ENCODE peak calls at places on chromosomes 16 and 17, in nine cellular contexts. E is heart right ventricle, T is bronchial epithelial cell, Q is HFFc6, M is WERI-Rb-1, N is epithelial cell of esophagus, P is dorsolateral prefrontal cortex, Z is H9, R is choroid plexus epithelial cell. D is an unnamed sample.

GRCh38 chr16:10859020-10859419 is 18.0 kb upstream of the CIITA start:
- DNase-seq in E (no peak), T (no peak), Q (no peak), M (no peak), N (no peak), P (no peak), Z (no peak), R (no peak), D (no peak)

GRCh38 chr17:2137342-2138098 is 82.6 kb downstream of the HIC1 start:
- DNase-seq in E (no peak), T (peak), Q (peak), M (no peak), N (peak), P (no peak), Z (peak), R (peak), D (peak)

GRCh38 chr16:79261461-79261860 is 339.1 kb downstream of the MAF start:
- DNase-seq in E (peak), T (no peak), Q (no peak), M (peak), N (no peak), P (peak), Z (peak), R (no peak), D (no peak)

GRCh38 chr16:17555176-17555575 is 84.4 kb upstream of the XYLT1 start:
- DNase-seq in E (no peak), T (no peak), Q (peak), M (no peak), N (no peak), P (no peak), Z (no peak), R (peak), D (no peak)

GRCh38 chr16:4613636-4614570 is 785 bp downstream of the UBALD1 start:
- DNase-seq in E (no peak), T (no peak), Q (no peak), M (no peak), N (peak), P (no peak), Z (peak), R (peak), D (peak)

GRCh38 chr17:66952031-66952524 is 12.4 kb upstream of the CACNG4 start:
- DNase-seq in E (no peak), T (peak), Q (peak), M (no peak), N (peak), P (no peak), Z (peak), R (peak), D (no peak)

GRCh38 chr16:79411805-79412204 is 188.7 kb downstream of the MAF start:
- DNase-seq in E (no peak), T (no peak), Q (no peak), M (no peak), N (no peak), P (no peak), Z (no peak), R (no peak), D (no peak)

GRCh38 chr16:1645914-1646525 is 32.1 kb upstream of the JPT2 start:
- DNase-seq in E (no peak), T (peak), Q (peak), M (no peak), N (peak), P (peak), Z (no peak), R (peak), D (no peak)

GRCh38 chr17:29119265-29119664 is 60.9 kb downstream of the MYO18A start:
- DNase-seq in E (no peak), T (no peak), Q (no peak), M (no peak), N (no peak), P (no peak), Z (no peak), R (no peak), D (no peak)

GRCh38 chr17:80475949-80476876 is at the start of gene NPTX1:
- DNase-seq in E (no peak), T (no peak), Q (no peak), M (peak), N (peak), P (no peak), Z (no peak), R (peak), D (no peak)
- TF ChIP-seq CTCF in E (no peak), T (no peak), Q (no peak), M (no peak), N (no peak), P (no peak), Z (no peak), R (no peak), D (no peak)

DNA sequence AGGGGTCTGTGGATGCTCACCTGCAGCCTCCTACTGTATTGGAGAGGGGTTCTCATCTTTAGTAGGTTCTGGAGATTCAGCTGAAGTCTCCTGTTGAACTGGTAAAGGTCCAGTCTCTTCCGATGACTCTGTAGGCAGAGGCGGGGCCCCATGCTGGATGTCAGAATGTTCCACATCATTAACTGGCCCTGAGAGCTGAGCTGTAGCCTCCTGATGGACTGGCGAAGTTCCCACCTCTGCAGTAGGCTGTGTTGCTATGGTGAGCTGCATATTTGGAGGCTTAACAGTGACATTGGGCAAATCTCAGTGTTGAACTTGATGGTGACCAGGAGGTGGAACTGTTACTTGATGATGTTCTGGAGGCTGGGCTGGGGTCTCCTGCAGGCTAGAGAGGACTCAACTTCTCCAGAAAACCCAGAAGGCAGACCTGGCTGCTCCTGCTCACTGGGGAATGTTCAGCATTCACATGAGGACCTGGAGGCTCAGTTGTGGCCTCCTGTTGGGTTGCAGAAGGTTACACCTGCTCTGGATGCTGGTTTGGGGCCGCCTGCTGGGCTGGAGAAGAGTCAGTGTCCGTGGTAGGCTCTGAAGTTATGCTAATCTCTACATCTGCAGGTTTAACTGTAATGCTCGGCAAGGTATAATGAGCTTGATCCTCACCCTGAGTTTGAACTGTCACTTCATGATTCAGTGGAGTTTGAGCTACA is 23.9 kb downstream of the RDM1 start:
- DNase-seq in E (no peak), T (no peak), Q (peak), M (no peak), N (no peak), P (no peak), Z (no peak), R (peak), D (no peak)
- TF ChIP-seq CTCF in E (no peak), T (no peak), Q (no peak), M (no peak), N (no peak), P (no peak), Z (no peak), R (no peak), D (no peak)

GRCh38 chr17:4405038-4405669 is 28.6 kb upstream of the SPNS3 start:
- DNase-seq in E (no peak), T (no peak), Q (no peak), M (peak), N (no peak), P (no peak), Z (no peak), R (no peak), D (no peak)
- TF ChIP-seq CTCF in E (no peak), T (no peak), Q (no peak), M (peak), N (no peak), P (no peak), Z (no peak), R (no peak), D (no peak)

GRCh38 chr17:36869441-36869840 is 67.8 kb upstream of the LHX1 start:
- DNase-seq in E (no peak), T (no peak), Q (no peak), M (no peak), N (no peak), P (no peak), Z (no peak), R (no peak), D (no peak)

GRCh38 chr17:36864827-36865320 is 72.4 kb upstream of the LHX1 start:
- DNase-seq in E (no peak), T (no peak), Q (no peak), M (no peak), N (no peak), P (no peak), Z (no peak), R (no peak), D (no peak)

GRCh38 chr17:36867716-36868115 is 69.6 kb upstream of the LHX1 start:
- DNase-seq in E (no peak), T (no peak), Q (no peak), M (no peak), N (no peak), P (no peak), Z (no peak), R (no peak), D (no peak)

GRCh38 chr17:36869856-36870617 is 67.2 kb upstream of the LHX1 start:
- DNase-seq in E (no peak), T (peak), Q (no peak), M (no peak), N (peak), P (no peak), Z (peak), R (peak), D (no peak)

DNA sequence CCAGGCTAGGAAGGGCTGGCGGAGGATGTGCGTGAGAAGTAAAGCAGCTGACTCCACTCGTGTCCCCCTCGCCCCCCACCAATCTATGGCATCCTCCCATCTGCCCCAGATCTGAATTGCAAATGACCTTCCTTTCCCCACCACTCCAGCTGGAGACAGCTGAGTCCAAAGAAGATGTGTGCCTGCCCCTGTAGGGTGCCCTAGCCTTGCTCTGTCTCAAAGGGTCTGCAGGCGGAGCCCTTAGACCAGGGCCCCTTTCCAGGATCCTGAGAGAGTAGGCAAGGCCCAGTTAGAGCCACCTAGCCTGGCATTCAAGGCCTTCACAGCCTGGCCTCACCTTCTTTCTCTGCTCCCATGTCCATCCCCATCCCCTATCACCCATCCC is 66.7 kb upstream of the LHX1 start:
- DNase-seq in E (no peak), T (no peak), Q (no peak), M (no peak), N (no peak), P (no peak), Z (peak), R (no peak), D (no peak)
- TF ChIP-seq CTCF in E (no peak), T (no peak), Q (no peak), M (peak), N (no peak), P (no peak), Z (peak), R (no peak), D (no peak)

GRCh38 chr17:48211787-48212186 is 104.2 kb downstream of the SNX11 start:
- DNase-seq in E (no peak), T (no peak), Q (no peak), M (no peak), N (no peak), P (no peak), Z (no peak), R (no peak), D (no peak)

GRCh38 chr17:48213797-48214196 is 106.2 kb downstream of the SNX11 start:
- DNase-seq in E (no peak), T (no peak), Q (no peak), M (no peak), N (no peak), P (no peak), Z (no peak), R (no peak), D (no peak)

GRCh38 chr17:48219605-48220004 is 112.0 kb downstream of the SNX11 start:
- DNase-seq in E (no peak), T (no peak), Q (no peak), M (no peak), N (no peak), P (no peak), Z (peak), R (no peak), D (no peak)

GRCh38 chr17:48211011-48211410 is 103.4 kb downstream of the SNX11 start:
- DNase-seq in E (no peak), T (no peak), Q (no peak), M (no peak), N (no peak), P (no peak), Z (no peak), R (no peak), D (no peak)

DNA sequence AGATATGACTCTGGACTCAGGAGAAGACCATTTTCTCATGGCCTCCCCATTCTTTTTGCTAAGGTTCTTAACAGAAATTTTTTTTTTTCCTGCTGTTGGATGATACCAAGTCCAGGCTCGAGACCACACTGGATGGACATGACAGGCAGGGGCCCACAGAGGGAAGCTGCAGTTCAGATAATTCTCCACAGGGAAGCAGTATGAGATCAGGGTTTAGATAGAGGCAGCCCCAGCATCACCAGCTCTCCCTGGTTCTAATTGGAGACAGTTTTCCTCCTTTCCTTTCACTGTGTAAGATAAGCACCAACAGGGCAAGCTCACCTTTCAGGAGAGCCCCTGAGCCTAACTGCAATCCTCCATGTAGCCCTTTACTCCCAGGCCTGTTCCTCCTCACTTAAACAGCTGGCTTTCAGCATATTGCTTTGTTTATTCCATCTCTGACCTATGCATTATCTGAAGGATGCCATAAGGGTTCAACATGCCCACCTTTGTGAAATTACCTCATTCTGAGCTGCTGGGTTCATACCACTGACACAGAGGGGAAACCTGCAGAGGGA is 108.1 kb downstream of the SNX11 start:
- DNase-seq in E (no peak), T (peak), Q (peak), M (peak), N (peak), P (no peak), Z (peak), R (peak), D (no peak)
- TF ChIP-seq CTCF in E (peak), T (peak), Q (peak), M (peak), N (peak), P (no peak), Z (peak), R (peak), D (no peak)